ENCODE peak calls at places on chromosome 4, in ten cellular contexts. O is lung, T is GM12878, K is neural progenitor cell, L is cardiac muscle cell, Q is stomach, V is H9, C is body of pancreas, M is uterus, J is osteoblast. H is an unnamed sample. For H3K9me3, the result is how much of the 10 kb centered on the place peaks cover.

GRCh38 chr4:53208749-53209148 is 157.1 kb downstream of the SCFD2 start:
- DNase-seq in C (no peak), Q (no peak), L (no peak), M (no peak), O (no peak), J (no peak), K (no peak), V (no peak), T (no peak), H (no peak)

GRCh38 chr4:155419266-155419665 is 42.5 kb upstream of the MAP9 start:
- DNase-seq in L (no peak), V (no peak), O (no peak), M (no peak), Q (no peak), K (peak), C (no peak), T (no peak), J (no peak), H (no peak)

GRCh38 chr4:47746122-47746521 is 91.7 kb downstream of the CORIN start:
- DNase-seq in V (no peak), O (no peak), Q (no peak), M (no peak), T (no peak), K (no peak), C (no peak), L (no peak), J (no peak), H (no peak)

GRCh38 chr4:793941-794621 is 31.8 kb downstream of the CPLX1 start:
- DNase-seq in K (no peak), C (no peak), T (no peak), J (peak), L (no peak), Q (no peak), V (no peak), M (no peak), O (no peak), H (no peak)

GRCh38 chr4:143482753-143483362 is 30.6 kb upstream of the SMARCA5 start:
- DNase-seq in V (no peak), K (peak), M (peak), J (peak), Q (no peak), O (no peak), C (peak), T (no peak), L (peak), H (no peak)

GRCh38 chr4:65999518-65999871 is 329.2 kb upstream of the EPHA5 start:
- DNase-seq in K (no peak), C (no peak), V (no peak), T (no peak), M (no peak), Q (no peak), L (no peak), J (peak), O (no peak), H (no peak)

GRCh38 chr4:169756971-169757574 is 671 bp downstream of the HPF1 start:
- DNase-seq in Q (no peak), K (no peak), M (no peak), O (no peak), C (no peak), J (no peak), V (no peak), T (no peak), L (no peak), H (no peak)

GRCh38 chr4:171130126-171130801 is 682.9 kb upstream of the GALNTL6 start:
- DNase-seq in K (no peak), O (no peak), L (no peak), T (no peak), J (no peak), V (no peak), C (peak), M (no peak), Q (no peak), H (no peak)

GRCh38 chr4:22692736-22693135 is at the start of gene GBA3:
- DNase-seq in O (no peak), M (no peak), L (no peak), Q (no peak), V (no peak), J (no peak), T (no peak), K (peak), C (no peak), H (no peak)

GRCh38 chr4:138222041-138222440 is 20.1 kb downstream of the SLC7A11 start:
- DNase-seq in Q (no peak), C (peak), M (no peak), J (peak), V (no peak), O (no peak), T (no peak), K (no peak), L (no peak), H (no peak)

GRCh38 chr4:179278647-179279046 is 1836.4 kb upstream of the AGA start:
- DNase-seq in Q (no peak), M (no peak), K (no peak), L (no peak), C (no peak), V (no peak), J (no peak), T (no peak), O (no peak), H (no peak)

GRCh38 chr4:114349543-114350175 is 248.9 kb upstream of the UGT8 start:
- DNase-seq in J (no peak), K (no peak), Q (no peak), M (no peak), L (no peak), O (no peak), T (no peak), V (no peak), C (no peak), H (no peak)

GRCh38 chr4:186669159-186669720 is 54.4 kb downstream of the FAT1 start:
- DNase-seq in J (peak), V (peak), L (peak), T (no peak), C (no peak), O (no peak), M (no peak), Q (no peak), K (peak), H (peak)

GRCh38 chr4:38328963-38329729 is 334.9 kb upstream of the KLF3 start:
- DNase-seq in O (no peak), M (no peak), J (no peak), K (no peak), T (no peak), Q (no peak), L (no peak), V (no peak), C (no peak), H (no peak)

GRCh38 chr4:166140951-166141350 is 267.9 kb downstream of the TLL1 start:
- DNase-seq in Q (no peak), C (no peak), J (no peak), T (no peak), V (no peak), L (peak), O (no peak), M (no peak), K (no peak), H (no peak)

GRCh38 chr4:155908187-155909139 is 5.0 kb downstream of the TDO2 start:
- DNase-seq in C (no peak), J (no peak), M (no peak), L (no peak), T (no peak), V (no peak), O (no peak), Q (no peak), K (no peak), H (no peak)

GRCh38 chr4:16139066-16139945 is 55.5 kb upstream of the PROM1 start:
- DNase-seq in V (no peak), J (no peak), C (no peak), L (no peak), M (no peak), Q (no peak), O (no peak), K (no peak), T (no peak), H (no peak)

GRCh38 chr4:4637710-4638109 is 95.9 kb upstream of the STX18 start:
- DNase-seq in V (no peak), T (peak), C (no peak), L (no peak), J (no peak), M (no peak), K (no peak), Q (no peak), O (no peak), H (no peak)

GRCh38 chr4:35500812-35501211 is 743.5 kb downstream of the ARAP2 start:
- DNase-seq in Q (no peak), J (no peak), O (no peak), K (no peak), T (peak), L (no peak), V (no peak), M (no peak), C (no peak), H (no peak)

GRCh38 chr4:184282251-184282713 is 64.6 kb upstream of the ENPP6 start:
- DNase-seq in T (peak), K (peak), O (peak), M (no peak), V (no peak), Q (peak), L (no peak), C (no peak), J (peak), H (peak)

GRCh38 chr4:110621328-110621812 is 1.5 kb downstream of the PITX2 start:
- DNase-seq in K (no peak), T (no peak), O (no peak), L (no peak), Q (no peak), C (no peak), J (peak), M (no peak), V (no peak), H (no peak)

GRCh38 chr4:38605794-38606586 is 58.0 kb upstream of the KLF3 start:
- DNase-seq in K (peak), V (no peak), O (no peak), Q (no peak), J (no peak), T (no peak), C (no peak), L (peak), M (no peak), H (peak)

GRCh38 chr4:16259531-16260246 is 33.4 kb upstream of the TAPT1 start:
- DNase-seq in T (no peak), M (no peak), Q (no peak), C (no peak), J (no peak), L (no peak), K (no peak), O (no peak), V (no peak), H (no peak)

GRCh38 chr4:117137143-117137542 is 51.8 kb upstream of the TRAM1L1 start:
- DNase-seq in V (no peak), Q (no peak), T (no peak), L (no peak), K (no peak), J (no peak), O (no peak), C (no peak), M (no peak), H (no peak)

GRCh38 chr4:185086053-185086452 is 57.0 kb upstream of the SLC25A4 start:
- DNase-seq in C (no peak), Q (no peak), J (no peak), M (no peak), K (peak), O (no peak), T (no peak), V (peak), L (no peak), H (no peak)

GRCh38 chr4:185018834-185019450 is 652 bp downstream of the HELT start:
- DNase-seq in Q (no peak), T (no peak), J (peak), O (peak), K (peak), V (peak), L (no peak), C (no peak), M (no peak), H (no peak)

DNA sequence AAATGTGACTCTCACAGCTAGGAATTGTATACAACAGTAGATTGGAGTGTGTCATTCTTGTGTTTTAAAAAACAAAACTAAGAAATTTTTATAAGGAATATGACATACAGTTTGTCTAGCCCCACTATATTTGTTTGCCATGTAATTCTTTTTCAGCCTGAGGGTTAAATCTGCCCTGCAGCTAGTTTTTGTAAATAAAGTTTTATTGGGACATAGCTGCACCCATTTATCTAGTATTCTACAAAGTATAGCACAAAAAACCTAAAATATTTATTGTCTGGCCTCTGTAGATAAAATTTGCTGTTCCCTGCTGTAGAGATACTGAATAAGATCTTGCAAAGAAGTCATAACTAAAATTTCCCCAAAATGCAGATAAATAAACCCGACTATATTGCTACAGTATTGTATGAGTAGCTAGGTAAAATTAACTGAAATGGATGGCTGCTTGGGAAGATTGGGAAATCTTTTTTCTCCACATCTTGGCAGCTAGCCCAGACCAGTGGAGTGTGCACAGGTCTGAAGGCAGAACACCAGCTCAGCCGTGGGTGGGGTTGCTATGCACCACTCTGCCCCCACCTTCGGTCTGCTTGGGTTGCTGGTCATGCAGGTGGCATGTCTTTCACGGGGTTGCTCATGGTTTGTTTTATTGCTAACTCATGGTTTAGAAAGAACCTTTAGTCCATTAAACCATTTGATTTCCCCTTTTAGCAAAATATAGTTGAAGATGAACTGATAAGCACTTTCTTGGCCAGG is 127.9 kb downstream of the KLHL8 start:
- DNase-seq in T (no peak), J (peak), L (peak), O (peak), C (peak), K (no peak), Q (peak), M (peak), V (no peak), H (peak)
- H3K9me3 ChIP-seq in T (under half), J (under half), L (under half), O (under half), C (under half), K (under half), Q (under half), M (under half), V (under half), H (under half)

GRCh38 chr4:140756292-140757219 is at the start of gene TBC1D9:
- DNase-seq in T (peak), V (peak), O (peak), J (peak), C (peak), Q (peak), K (peak), M (peak), L (peak), H (peak)
- TF ChIP-seq CTCF in T (no peak), V (peak), O (no peak), J (no peak), C (no peak), Q (no peak), K (no peak), M (no peak), L (peak), H (peak)

GRCh38 chr4:8739820-8740665 is 131.6 kb downstream of the HMX1 start:
- DNase-seq in K (no peak), V (peak), J (peak), L (no peak), T (no peak), C (peak), Q (peak), O (no peak), M (no peak), H (no peak)

GRCh38 chr4:8744083-8744805 is 127.4 kb downstream of the HMX1 start:
- DNase-seq in V (peak), J (peak), M (peak), K (no peak), C (peak), L (no peak), T (no peak), Q (no peak), O (no peak), H (no peak)

GRCh38 chr4:8740666-8741395 is 130.8 kb downstream of the HMX1 start:
- DNase-seq in V (peak), L (no peak), T (no peak), K (no peak), M (no peak), J (no peak), O (no peak), C (peak), Q (peak), H (no peak)

GRCh38 chr4:8741513-8742226 is 130.0 kb downstream of the HMX1 start:
- DNase-seq in L (no peak), Q (peak), T (no peak), J (no peak), K (no peak), M (peak), O (no peak), C (peak), V (no peak), H (no peak)

DNA sequence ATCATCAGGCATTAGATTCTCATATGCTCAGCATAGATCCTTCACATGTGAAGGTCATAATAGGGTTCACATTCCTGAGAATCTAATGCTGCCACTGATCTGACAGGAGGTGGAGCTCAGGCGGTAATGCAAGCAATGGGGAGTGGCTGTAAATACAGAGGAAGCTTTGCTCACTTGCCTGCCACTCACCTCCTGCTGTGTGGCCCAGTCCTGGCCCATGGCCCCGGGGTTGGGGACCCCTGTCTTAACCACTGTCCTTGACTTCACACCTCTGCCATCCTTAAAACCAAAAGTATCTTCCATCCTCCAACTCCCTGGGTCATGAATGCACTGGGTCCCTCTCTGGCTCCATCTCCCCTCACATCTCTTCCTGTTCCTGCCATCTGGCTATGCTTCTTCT is 129.1 kb downstream of the HMX1 start:
- DNase-seq in Q (no peak), L (no peak), O (no peak), M (no peak), T (no peak), C (peak), V (no peak), K (no peak), J (no peak), H (no peak)
- H3K9me3 ChIP-seq in Q (under half), L (under half), O (under half), M (under half), T (under half), C (under half), V (under half), K (under half), J (under half), H (under half)

DNA sequence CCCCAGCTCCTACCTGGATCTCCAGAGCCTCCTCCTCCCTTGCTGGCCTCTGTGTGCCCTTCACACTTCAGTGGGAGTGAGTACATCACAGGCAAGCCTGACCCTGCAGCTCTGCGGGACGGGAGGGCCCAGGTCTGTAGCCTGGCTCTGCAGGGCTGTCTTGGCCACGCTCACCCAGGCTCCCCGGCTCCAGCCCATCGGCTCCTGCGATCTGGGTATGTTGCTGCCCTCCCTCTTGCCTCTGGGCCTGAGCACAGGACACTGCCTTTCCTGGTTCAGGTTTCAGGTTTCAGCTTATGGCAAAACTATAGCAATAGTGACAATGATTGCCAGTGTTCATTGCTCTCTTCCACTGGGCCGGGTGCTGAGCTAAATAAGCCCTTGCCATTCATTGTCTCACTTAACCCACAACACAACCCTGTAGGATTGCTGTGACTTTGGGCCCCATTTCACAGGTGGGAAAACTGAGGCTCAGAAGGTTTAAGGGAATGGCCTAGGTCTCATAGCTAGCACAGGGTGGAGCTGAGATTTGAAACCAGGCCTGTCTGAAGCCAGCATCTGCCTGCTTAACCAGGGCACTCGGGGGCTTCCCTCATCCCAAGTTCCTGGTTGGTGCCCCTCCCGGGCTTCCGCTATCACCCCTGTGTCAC is 44.6 kb upstream of the SORCS2 start:
- DNase-seq in L (no peak), K (no peak), T (no peak), M (no peak), O (no peak), V (no peak), J (peak), C (no peak), Q (no peak), H (no peak)
- TF ChIP-seq CTCF in L (no peak), K (no peak), T (no peak), M (no peak), O (no peak), V (no peak), J (no peak), C (no peak), Q (no peak), H (no peak)

GRCh38 chr4:25236971-25237370 is 3.1 kb downstream of the PI4K2B start:
- DNase-seq in V (no peak), J (no peak), M (no peak), C (no peak), K (no peak), Q (no peak), L (no peak), T (no peak), O (no peak), H (no peak)
- H3K9me3 ChIP-seq in V (under half), J (under half), M (under half), C (under half), K (under half), Q (under half), L (under half), T (under half), O (under half), H (under half)